ENCODE peak calls at places on chromosomes 1 and 21, in ten cellular contexts. K, L, O, R, N, P, D, H, I and S are unnamed samples.

GRCh38 chr1:30101477-30102227 is 621.7 kb downstream of the MATN1 start:
- DNase-seq in K (no peak), L (no peak), O (no peak), R (no peak), N (no peak), P (no peak), D (no peak), H (no peak), I (no peak), S (no peak)

GRCh38 chr1:180945151-180945550 is 32.5 kb downstream of the KIAA1614 start:
- DNase-seq in K (no peak), L (no peak), O (no peak), R (no peak), N (no peak), P (no peak), D (no peak), H (no peak), I (no peak), S (no peak)

GRCh38 chr1:9362488-9362887 is 69.8 kb downstream of the SPSB1 start:
- DNase-seq in K (no peak), L (no peak), O (peak), R (no peak), N (no peak), P (no peak), D (no peak), H (no peak), I (no peak), S (no peak)

GRCh38 chr1:234928642-234929041 is 200.0 kb downstream of the TOMM20 start:
- DNase-seq in K (no peak), L (no peak), O (peak), R (no peak), N (no peak), P (no peak), D (no peak), H (no peak), I (no peak), S (peak)

GRCh38 chr1:198771562-198772153 is 132.8 kb downstream of the PTPRC start:
- DNase-seq in K (no peak), L (no peak), O (peak), R (no peak), N (peak), P (peak), D (peak), H (no peak), I (peak), S (no peak)

GRCh38 chr1:201982923-201983805 is 716 bp downstream of the RNPEP start:
- DNase-seq in K (peak), L (peak), O (peak), R (peak), N (peak), P (peak), D (peak), H (peak), I (peak), S (peak)

GRCh38 chr1:151513626-151514101 is 2.5 kb downstream of the CGN start:
- DNase-seq in K (peak), L (no peak), O (peak), R (peak), N (no peak), P (no peak), D (peak), H (peak), I (no peak), S (no peak)

GRCh38 chr1:197178998-197179397 is 32.5 kb upstream of the ASPM start:
- DNase-seq in K (no peak), L (no peak), O (no peak), R (no peak), N (peak), P (no peak), D (peak), H (no peak), I (peak), S (no peak)

GRCh38 chr1:110034040-110034450 is 379 bp upstream of the STRIP1 start:
- DNase-seq in K (no peak), L (no peak), O (no peak), R (no peak), N (no peak), P (no peak), D (no peak), H (no peak), I (no peak), S (no peak)

GRCh38 chr1:245079021-245079609 is 75.7 kb upstream of the KIF26B start:
- DNase-seq in K (no peak), L (no peak), O (peak), R (no peak), N (peak), P (peak), D (peak), H (no peak), I (peak), S (no peak)

GRCh38 chr1:190175320-190175719 is 302.3 kb downstream of the BRINP3 start:
- DNase-seq in K (no peak), L (no peak), O (no peak), R (no peak), N (peak), P (no peak), D (peak), H (no peak), I (peak), S (no peak)

GRCh38 chr1:60066001-60066400 is 7.6 kb downstream of the C1orf87 start:
- DNase-seq in K (no peak), L (no peak), O (no peak), R (no peak), N (peak), P (no peak), D (no peak), H (no peak), I (no peak), S (no peak)

GRCh38 chr1:8015036-8015808 is 10.9 kb downstream of the ERRFI1 start:
- DNase-seq in K (no peak), L (no peak), O (peak), R (peak), N (peak), P (peak), D (peak), H (no peak), I (peak), S (peak)

GRCh38 chr1:228463559-228464455 is 23.4 kb upstream of the RNF187 start:
- DNase-seq in K (peak), L (no peak), O (peak), R (peak), N (peak), P (no peak), D (peak), H (peak), I (peak), S (peak)

GRCh38 chr1:110633646-110634030 is 27.5 kb upstream of the KCNA2 start:
- DNase-seq in K (no peak), L (no peak), O (no peak), R (no peak), N (no peak), P (no peak), D (no peak), H (no peak), I (no peak), S (peak)

GRCh38 chr1:156795374-156795733 is 21.3 kb downstream of the SH2D2A start:
- DNase-seq in K (no peak), L (no peak), O (no peak), R (no peak), N (no peak), P (no peak), D (no peak), H (no peak), I (no peak), S (no peak)

GRCh38 chr1:212067790-212068189 is 32.2 kb downstream of the DTL start:
- DNase-seq in K (no peak), L (no peak), O (no peak), R (no peak), N (no peak), P (no peak), D (no peak), H (no peak), I (no peak), S (no peak)

GRCh38 chr1:51365774-51366173 is 35.4 kb upstream of the TTC39A start:
- DNase-seq in K (no peak), L (no peak), O (no peak), R (no peak), N (no peak), P (no peak), D (no peak), H (no peak), I (no peak), S (no peak)

GRCh38 chr1:237664327-237664726 is 226.4 kb downstream of the ZP4 start:
- DNase-seq in K (no peak), L (no peak), O (no peak), R (no peak), N (no peak), P (no peak), D (no peak), H (no peak), I (no peak), S (no peak)

GRCh38 chr21:41075668-41076463 is 92.1 kb upstream of the BACE2 start:
- DNase-seq in K (no peak), L (no peak), O (no peak), R (no peak), N (no peak), P (no peak), D (no peak), H (no peak), I (no peak), S (no peak)

GRCh38 chr1:164495915-164496314 is 63.1 kb upstream of the PBX1 start:
- DNase-seq in K (no peak), L (no peak), O (no peak), R (no peak), N (no peak), P (no peak), D (no peak), H (no peak), I (no peak), S (no peak)

GRCh38 chr1:6016191-6016865 is 24.1 kb upstream of the NPHP4 start:
- DNase-seq in K (no peak), L (peak), O (no peak), R (no peak), N (no peak), P (no peak), D (peak), H (peak), I (peak), S (no peak)

GRCh38 chr1:26165126-26165892 is 3.5 kb downstream of the C1orf232 start:
- DNase-seq in K (no peak), L (no peak), O (no peak), R (no peak), N (no peak), P (no peak), D (peak), H (no peak), I (no peak), S (no peak)

DNA sequence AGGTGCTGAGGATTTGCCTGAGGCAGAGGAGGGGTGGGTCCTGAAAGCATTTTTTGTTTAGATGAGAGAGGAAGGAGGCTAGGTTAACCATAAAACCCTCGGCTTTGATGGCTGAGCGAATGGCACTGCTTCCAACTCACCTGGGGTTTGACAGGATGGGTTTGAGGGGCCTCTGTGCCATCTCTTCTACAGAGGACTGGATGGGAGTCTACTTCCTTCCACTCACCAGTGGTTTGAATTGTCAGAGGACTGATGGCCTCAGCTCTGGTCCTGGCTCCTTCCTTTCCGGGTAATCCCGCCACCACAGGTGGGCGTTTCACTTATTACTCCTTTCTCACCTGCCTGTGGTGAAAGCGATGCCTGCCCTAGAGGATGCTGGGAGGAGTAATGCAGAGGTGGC is 220.5 kb downstream of the HLX start:
- DNase-seq in K (no peak), L (no peak), O (no peak), R (no peak), N (no peak), P (no peak), D (no peak), H (no peak), I (no peak), S (no peak)
- H3K4me3 ChIP-seq in K (no peak), L (no peak), O (no peak), R (no peak), N (no peak), P (no peak), D (no peak), H (no peak), I (no peak), S (no peak)

GRCh38 chr1:16172964-16173446 is 17.1 kb upstream of the EPHA2 start:
- DNase-seq in K (no peak), L (no peak), O (no peak), R (no peak), N (peak), P (no peak), D (peak), H (no peak), I (peak), S (no peak)

GRCh38 chr1:16172232-16172830 is 16.5 kb upstream of the EPHA2 start:
- DNase-seq in K (no peak), L (no peak), O (no peak), R (no peak), N (no peak), P (no peak), D (no peak), H (no peak), I (no peak), S (no peak)

GRCh38 chr1:16174261-16174871 is 18.5 kb upstream of the EPHA2 start:
- DNase-seq in K (no peak), L (no peak), O (no peak), R (no peak), N (peak), P (no peak), D (no peak), H (no peak), I (no peak), S (no peak)

GRCh38 chr1:16174886-16175598 is 19.2 kb upstream of the EPHA2 start:
- DNase-seq in K (no peak), L (no peak), O (no peak), R (no peak), N (peak), P (no peak), D (no peak), H (no peak), I (no peak), S (no peak)

GRCh38 chr1:16173447-16174260 is 17.8 kb upstream of the EPHA2 start:
- DNase-seq in K (peak), L (no peak), O (no peak), R (no peak), N (peak), P (no peak), D (peak), H (peak), I (peak), S (no peak)
- H3K4me3 ChIP-seq in K (no peak), L (no peak), O (no peak), R (no peak), N (no peak), P (no peak), D (no peak), H (no peak), I (no peak), S (no peak)

GRCh38 chr21:34807146-34807880 is 138.5 kb downstream of the CLIC6 start:
- DNase-seq in K (no peak), L (no peak), O (no peak), R (peak), N (peak), P (no peak), D (peak), H (no peak), I (peak), S (peak)
- H3K4me3 ChIP-seq in K (no peak), L (no peak), O (no peak), R (no peak), N (peak), P (no peak), D (no peak), H (no peak), I (no peak), S (no peak)

GRCh38 chr1:172393354-172393753 is 27.1 kb upstream of the C1orf105 start:
- DNase-seq in K (no peak), L (no peak), O (peak), R (no peak), N (no peak), P (no peak), D (no peak), H (no peak), I (no peak), S (no peak)

GRCh38 chr1:172390620-172391491 is 29.6 kb upstream of the C1orf105 start:
- DNase-seq in K (no peak), L (no peak), O (peak), R (no peak), N (peak), P (no peak), D (no peak), H (peak), I (no peak), S (no peak)

GRCh38 chr1:172388490-172388889 is 32.0 kb upstream of the C1orf105 start:
- DNase-seq in K (no peak), L (no peak), O (no peak), R (no peak), N (no peak), P (no peak), D (no peak), H (peak), I (no peak), S (no peak)

GRCh38 chr1:172391972-172392371 is 28.5 kb upstream of the C1orf105 start:
- DNase-seq in K (no peak), L (no peak), O (no peak), R (no peak), N (no peak), P (no peak), D (no peak), H (no peak), I (no peak), S (no peak)

GRCh38 chr1:172390243-172390619 is 30.3 kb upstream of the C1orf105 start:
- DNase-seq in K (no peak), L (no peak), O (no peak), R (no peak), N (no peak), P (no peak), D (no peak), H (no peak), I (no peak), S (no peak)
- H3K4me3 ChIP-seq in K (no peak), L (no peak), O (no peak), R (no peak), N (peak), P (no peak), D (no peak), H (no peak), I (no peak), S (no peak)

DNA sequence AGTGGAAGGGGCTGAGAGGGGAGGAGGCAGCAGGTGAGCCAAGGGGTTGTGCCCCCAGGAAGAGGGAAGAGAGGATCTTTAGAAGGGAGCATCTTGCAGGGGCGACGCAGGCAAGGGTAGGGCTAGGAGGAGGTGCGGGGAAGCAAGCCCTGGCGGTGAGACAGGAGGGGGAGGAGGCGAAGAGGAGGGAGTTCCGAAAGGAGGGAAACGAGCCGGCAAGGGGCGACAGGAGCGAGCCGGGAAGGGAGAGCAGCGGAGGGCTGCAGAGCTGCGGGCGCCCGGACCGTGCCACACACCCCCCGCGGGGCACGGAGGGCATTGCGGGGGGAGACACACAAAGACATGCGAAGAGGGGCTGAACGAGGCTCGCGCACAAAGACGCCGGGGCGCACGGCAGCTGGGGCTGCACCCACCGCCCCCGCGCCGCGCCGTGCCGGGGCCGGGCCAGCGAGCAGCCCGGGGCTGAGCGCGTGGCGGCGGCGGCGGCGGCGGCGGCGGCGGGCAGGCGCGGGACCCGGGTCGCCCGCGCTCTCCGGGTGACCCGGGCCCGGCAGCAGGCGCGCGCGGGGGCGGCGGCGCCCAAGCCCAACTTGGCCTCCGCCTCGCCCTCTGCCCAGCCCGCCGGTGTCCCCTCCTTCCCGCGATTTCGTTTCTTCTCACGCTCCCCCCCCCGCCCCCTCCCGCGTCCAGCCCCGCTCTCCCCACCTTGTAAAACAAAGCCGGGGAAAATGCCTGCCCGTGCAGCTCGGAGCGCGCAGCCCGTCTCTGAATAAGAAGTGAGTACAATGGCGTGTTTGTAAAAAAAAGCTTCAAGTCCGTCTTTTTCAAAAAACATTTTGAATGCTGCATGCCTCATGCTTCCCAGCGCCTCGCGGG is at the start of gene KCNK2:
- DNase-seq in K (no peak), L (no peak), O (no peak), R (no peak), N (peak), P (peak), D (peak), H (no peak), I (peak), S (no peak)
- H3K4me3 ChIP-seq in K (no peak), L (peak), O (no peak), R (no peak), N (peak), P (peak), D (peak), H (no peak), I (peak), S (no peak)

GRCh38 chr1:23437355-23437664 is 12.8 kb upstream of the TCEA3 start:
- DNase-seq in K (no peak), L (no peak), O (no peak), R (no peak), N (no peak), P (no peak), D (no peak), H (no peak), I (no peak), S (no peak)
- H3K4me3 ChIP-seq in K (no peak), L (no peak), O (no peak), R (no peak), N (no peak), P (no peak), D (no peak), H (no peak), I (no peak), S (no peak)